ENCODE peak calls at places on chromosomes 11 and 22, in six cellular contexts. P is Ammon's horn; V is stimulated activated CD4-positive, alpha-beta T cell treated with anti-CD3 and anti-CD28 coated beads, TNF-alpha, amount 100 ng/mL, for 48 hours; A is activated T-cell treated with anti-CD3 and anti-CD28 coated beads for 24 hours; Z is AG04450; X is SK-N-SH. K is an unnamed sample.

GRCh38 chr11:86797133-86797532 is 3.2 kb upstream of the PRSS23 start:
- DNase-seq in P (no peak), V (no peak), A (no peak), Z (no peak), X (no peak), K (no peak)

GRCh38 chr11:17684550-17684949 is 34.8 kb upstream of the MYOD1 start:
- DNase-seq in P (no peak), V (no peak), A (no peak), Z (no peak), X (no peak), K (no peak)

GRCh38 chr11:126124284-126124683 is 61.6 kb upstream of the CDON start:
- DNase-seq in P (no peak), V (no peak), A (no peak), Z (no peak), X (no peak), K (no peak)

GRCh38 chr22:19659805-19660345 is 54.4 kb upstream of the SEPTIN5 start:
- DNase-seq in P (no peak), V (no peak), A (no peak), Z (no peak), X (no peak), K (no peak)

GRCh38 chr11:66336234-66337102 is at the start of gene RIN1:
- DNase-seq in P (peak), V (peak), A (peak), Z (peak), X (peak), K (peak)

GRCh38 chr11:2677127-2677526 is 22.7 kb downstream of the KCNQ1OT1 start:
- DNase-seq in P (no peak), V (no peak), A (no peak), Z (no peak), X (no peak), K (peak)

GRCh38 chr11:10637629-10638028 is 55.9 kb downstream of the IRAG1 start:
- DNase-seq in P (no peak), V (no peak), A (no peak), Z (no peak), X (no peak), K (no peak)

GRCh38 chr11:47466701-47467250 is 17.8 kb upstream of the RAPSN start:
- DNase-seq in P (peak), V (no peak), A (no peak), Z (no peak), X (peak), K (no peak)

GRCh38 chr22:42180349-42180842 is 49.8 kb upstream of the CYP2D6 start:
- DNase-seq in P (no peak), V (peak), A (no peak), Z (no peak), X (no peak), K (no peak)